ENCODE peak calls at places on chromosome 18, in nine cellular contexts. T is adrenal gland, W is A549, A is heart left ventricle, D is ovary, O is tibial nerve, L is Peyer's patch, C is K562, B is right lobe of liver. I is an unnamed sample.

GRCh38 chr18:46040747-46041104 is 31.3 kb downstream of the PSTPIP2 start:
- DNase-seq in L (no peak), W (no peak), D (no peak), C (no peak), A (no peak), O (no peak), T (no peak), B (no peak), I (peak; percentile 6)

GRCh38 chr18:63970803-63971191 is 916 bp downstream of the SERPINB8 start:
- DNase-seq in L (peak; percentile 71), B (peak; percentile 46), O (peak; percentile 26), D (peak; percentile 61), C (no peak), W (no peak), A (peak; percentile 45), T (peak; percentile 54), I (peak; percentile 36)

GRCh38 chr18:44579028-44579692 is 101.5 kb upstream of the SETBP1 start:
- DNase-seq in C (peak; percentile 8), W (peak; percentile 26), A (no peak), O (no peak), L (no peak), B (no peak), T (no peak), D (no peak), I (peak; percentile 13)

GRCh38 chr18:5630057-5630765 is 86.4 kb upstream of the EPB41L3 start:
- DNase-seq in B (peak; percentile 79), C (peak; percentile 26), L (peak; percentile 88), D (peak; percentile 71), O (peak; percentile 52), W (peak; percentile 25), T (peak; percentile 78), A (peak; percentile 70), I (peak; percentile 79)

GRCh38 chr18:13279181-13280065 is 60.9 kb downstream of the LDLRAD4 start:
- DNase-seq in C (no peak), A (no peak), T (no peak), L (no peak), D (no peak), B (no peak), W (no peak), O (no peak), I (no peak)

GRCh38 chr18:2981212-2981728 is 31.7 kb downstream of the LPIN2 start:
- DNase-seq in B (no peak), L (no peak), O (no peak), T (no peak), D (no peak), W (peak; percentile 86), A (no peak), C (no peak), I (no peak)

GRCh38 chr18:72208920-72209676 is 335.0 kb downstream of the CBLN2 start:
- DNase-seq in O (no peak), T (no peak), L (no peak), W (no peak), B (peak; percentile 16), D (no peak), A (no peak), C (no peak), I (no peak)

GRCh38 chr18:30810580-30810979 is 232.0 kb downstream of the DSC3 start:
- DNase-seq in A (no peak), C (no peak), D (no peak), W (no peak), L (no peak), B (no peak), T (no peak), O (no peak), I (no peak)

GRCh38 chr18:65073060-65073550 is 677.7 kb upstream of the CDH7 start:
- DNase-seq in T (no peak), C (no peak), L (no peak), W (no peak), O (no peak), A (no peak), D (no peak), B (no peak), I (no peak)

GRCh38 chr18:49617329-49617695 is 55.5 kb downstream of the LIPG start:
- DNase-seq in T (no peak), L (no peak), D (no peak), C (no peak), B (no peak), W (no peak), A (no peak), O (no peak), I (no peak)

GRCh38 chr18:49612515-49613033 is 50.7 kb downstream of the LIPG start:
- DNase-seq in D (no peak), O (no peak), C (no peak), B (no peak), L (no peak), W (no peak), T (no peak), A (no peak), I (no peak)

GRCh38 chr18:41389936-41390667 is 564.9 kb upstream of the PIK3C3 start:
- DNase-seq in A (no peak), C (no peak), T (no peak), W (no peak), D (no peak), L (no peak), B (no peak), O (no peak), I (no peak)

GRCh38 chr18:6058941-6059340 is 163.6 kb upstream of the TMEM200C start:
- DNase-seq in W (no peak), D (no peak), C (no peak), A (peak; percentile 41), B (no peak), L (no peak), T (no peak), O (no peak), I (no peak)

GRCh38 chr18:52903858-52904257 is 563.9 kb downstream of the DCC start:
- DNase-seq in T (peak; percentile 22), W (peak; percentile 26), L (peak; percentile 62), C (peak; percentile 6), D (peak; percentile 42), B (no peak), A (no peak), O (peak; percentile 13), I (peak; percentile 55)

DNA sequence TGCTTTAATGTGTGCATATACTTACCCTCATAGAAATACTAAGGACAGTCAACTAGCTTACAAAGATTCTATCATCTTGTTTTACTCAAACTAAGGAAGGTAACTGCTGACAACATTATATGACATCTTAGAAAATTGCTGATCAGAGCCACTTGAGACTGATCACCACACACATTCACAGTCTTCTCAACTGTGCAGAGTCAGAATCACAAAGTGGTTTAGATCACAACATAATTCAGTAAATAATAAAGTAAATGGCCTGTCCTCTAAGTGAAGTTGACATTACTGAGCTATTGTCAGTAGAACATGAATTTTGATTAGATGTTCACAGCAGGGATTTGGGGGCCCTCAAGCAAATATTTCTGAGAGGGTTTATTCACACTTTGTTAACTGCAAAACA is 28.5 kb downstream of the NOL4 start:
- DNase-seq in B (no peak), D (no peak), W (no peak), A (no peak), T (no peak), C (no peak), L (no peak), O (no peak), I (no peak)
- H3K4me1 ChIP-seq in B (no peaks in the 10 kb centered on the region), D (no peaks in the 10 kb centered on the region), W (no peaks in the 10 kb centered on the region), A (no peaks in the 10 kb centered on the region), T (no peaks in the 10 kb centered on the region), C (no peaks in the 10 kb centered on the region), L (no peaks in the 10 kb centered on the region), O (no peaks in the 10 kb centered on the region), I (no peaks in the 10 kb centered on the region)

GRCh38 chr18:75248426-75249191 is 38.0 kb downstream of the TSHZ1 start:
- DNase-seq in D (no peak), B (no peak), A (no peak), L (no peak), T (no peak), O (no peak), W (no peak), C (no peak), I (no peak)
- H3K4me3 ChIP-seq in D (peak overlapping the region; percentile 39), B (no peak overlapping the region), A (peak overlapping the region; percentile 56), L (peak overlapping the region; percentile 24), T (no peak overlapping the region), O (no peak overlapping the region), W (peak overlapping the region; percentile 36), C (no peak overlapping the region), I (no peak overlapping the region)

DNA sequence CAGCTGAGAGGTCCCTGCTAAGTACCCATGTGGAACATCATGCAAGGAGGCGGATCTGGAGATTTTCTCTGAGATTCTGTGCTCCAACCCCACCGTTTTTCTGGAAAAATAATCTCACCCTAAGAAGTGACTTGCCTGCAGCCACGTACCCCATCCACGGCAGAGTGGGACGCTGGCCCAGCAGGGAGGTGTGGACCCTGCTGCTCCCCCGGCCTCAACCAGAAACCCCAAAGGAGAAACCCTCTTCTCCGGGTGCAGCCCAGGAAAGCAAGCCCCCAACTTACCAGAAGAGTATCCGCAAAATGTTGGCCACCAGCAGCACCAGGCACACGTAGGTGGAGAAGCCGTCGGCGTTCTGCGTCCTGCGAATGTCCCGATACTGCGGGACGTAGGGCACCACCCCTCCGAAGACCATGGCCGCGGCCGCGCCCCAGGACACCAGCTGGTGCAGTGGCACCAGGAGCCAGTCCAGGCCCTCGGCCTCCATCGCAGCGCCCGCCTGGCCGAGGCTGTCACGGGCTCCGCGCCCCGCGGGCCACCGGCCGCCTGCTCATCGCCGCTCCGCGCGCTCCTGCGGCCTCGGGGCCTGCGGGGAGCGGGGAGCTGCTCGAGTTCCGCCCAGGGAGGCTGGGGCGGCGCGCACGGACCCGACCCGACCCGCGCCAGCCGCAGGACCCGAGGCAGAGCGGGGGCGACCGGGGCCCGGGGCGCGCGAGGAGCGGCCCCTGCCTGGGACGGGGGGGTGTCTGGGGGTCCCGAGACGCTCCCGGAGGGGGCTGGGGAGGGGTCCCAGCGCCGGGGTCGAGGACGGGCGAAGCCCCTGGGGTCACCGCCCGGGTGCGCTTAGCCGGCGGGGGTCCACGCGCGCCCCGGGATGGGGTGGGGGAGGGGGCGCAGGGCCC is 762 bp downstream of the SLC66A2 start:
- DNase-seq in C (peak; percentile 54), D (peak; percentile 56), T (peak; percentile 51), W (no peak), A (no peak), O (no peak), L (peak; percentile 53), B (peak; percentile 59), I (peak; percentile 51)
- TF ChIP-seq POLR2A in C (no peak), D (no peak), T (no peak), W (no peak), A (no peak), O (no peak), L (peak; percentile 11), B (no peak), I (peak; percentile 35)

GRCh38 chr18:58861853-58862252 is 2.8 kb upstream of the ZNF532 start:
- DNase-seq in C (no peak), D (no peak), W (no peak), L (peak; percentile 8), T (no peak), O (no peak), B (no peak), A (no peak), I (no peak)

GRCh38 chr18:58862851-58863538 is 1.7 kb upstream of the ZNF532 start:
- DNase-seq in A (peak; percentile 39), O (no peak), T (no peak), W (peak; percentile 45), B (peak; percentile 33), D (peak; percentile 69), L (peak; percentile 55), C (no peak), I (no peak)

GRCh38 chr18:58863539-58864145 is 1.0 kb upstream of the ZNF532 start:
- DNase-seq in T (peak; percentile 53), W (peak; percentile 44), O (no peak), C (no peak), A (peak; percentile 59), L (peak; percentile 75), B (peak; percentile 69), D (peak; percentile 75), I (peak; percentile 39)

GRCh38 chr18:58861353-58861752 is 3.3 kb upstream of the ZNF532 start:
- DNase-seq in A (no peak), B (no peak), C (no peak), O (no peak), D (no peak), L (no peak), W (no peak), T (no peak), I (no peak)

GRCh38 chr18:58862404-58862803 is 2.3 kb upstream of the ZNF532 start:
- DNase-seq in A (no peak), D (no peak), O (no peak), T (no peak), W (no peak), B (no peak), L (peak; percentile 34), C (no peak), I (no peak)
- H3K4me1 ChIP-seq in A (peaks cover 57% of the 10 kb centered on the region), D (peaks cover 30% of the 10 kb centered on the region), O (peaks cover 56% of the 10 kb centered on the region), T (peaks cover 48% of the 10 kb centered on the region), W (peaks cover 55% of the 10 kb centered on the region), B (no peaks in the 10 kb centered on the region), L (no peaks in the 10 kb centered on the region), C (no peaks in the 10 kb centered on the region), I (peaks cover 14% of the 10 kb centered on the region)

I was measured in body of pancreas.